ENCODE peak calls at places on chromosomes 5 and 9, in ten cellular contexts. Y, G, Z, L, N, E, A, D, H and Q are unnamed samples.

GRCh38 chr5:33810491-33811120 is 81.2 kb downstream of the ADAMTS12 start:
- DNase-seq in A (peak; percentile 85), Y (peak; percentile 70), H (no peak), Z (no peak), E (no peak), G (no peak), N (no peak), L (peak; percentile 71), D (no peak), Q (peak; percentile 47)

GRCh38 chr5:101716941-101717340 is 579.1 kb downstream of the SLCO4C1 start:
- DNase-seq in H (no peak), E (no peak), Y (no peak), D (no peak), G (no peak), N (no peak), L (no peak), A (no peak), Z (no peak), Q (no peak)

GRCh38 chr5:83145241-83145640 is 67.9 kb downstream of the XRCC4 start:
- DNase-seq in H (no peak), E (no peak), G (no peak), A (peak; percentile 26), L (no peak), N (no peak), Z (no peak), D (no peak), Y (peak; percentile 5), Q (no peak)

GRCh38 chr5:180209137-180209581 is at the start of gene RASGEF1C:
- DNase-seq in D (peak; percentile 76), Z (peak; percentile 71), G (no peak), N (peak; percentile 43), Y (peak; percentile 70), H (no peak), L (peak; percentile 76), A (peak; percentile 51), E (no peak), Q (peak; percentile 46)

GRCh38 chr5:29701600-29701999 is 1491.9 kb upstream of the CDH6 start:
- DNase-seq in H (no peak), N (no peak), L (no peak), E (no peak), Y (no peak), Z (no peak), D (no peak), G (no peak), A (no peak), Q (no peak)

GRCh38 chr5:6525910-6526309 is 77.3 kb downstream of the UBE2QL1 start:
- DNase-seq in Y (peak; percentile 1), E (no peak), N (no peak), L (peak; percentile 11), A (no peak), G (peak; percentile 74), D (peak; percentile 52), H (no peak), Z (no peak), Q (peak; percentile 9)

GRCh38 chr9:2227468-2227867 is 212.3 kb downstream of the SMARCA2 start:
- DNase-seq in D (no peak), H (no peak), E (no peak), N (no peak), Z (no peak), G (no peak), L (peak; percentile 86), Y (peak; percentile 76), A (peak; percentile 31), Q (peak; percentile 77)

GRCh38 chr9:14057347-14058077 is 256.4 kb downstream of the NFIB start:
- DNase-seq in D (no peak), H (no peak), E (no peak), N (no peak), Y (peak; percentile 35), G (no peak), Z (no peak), A (no peak), L (peak; percentile 40), Q (no peak)

DNA sequence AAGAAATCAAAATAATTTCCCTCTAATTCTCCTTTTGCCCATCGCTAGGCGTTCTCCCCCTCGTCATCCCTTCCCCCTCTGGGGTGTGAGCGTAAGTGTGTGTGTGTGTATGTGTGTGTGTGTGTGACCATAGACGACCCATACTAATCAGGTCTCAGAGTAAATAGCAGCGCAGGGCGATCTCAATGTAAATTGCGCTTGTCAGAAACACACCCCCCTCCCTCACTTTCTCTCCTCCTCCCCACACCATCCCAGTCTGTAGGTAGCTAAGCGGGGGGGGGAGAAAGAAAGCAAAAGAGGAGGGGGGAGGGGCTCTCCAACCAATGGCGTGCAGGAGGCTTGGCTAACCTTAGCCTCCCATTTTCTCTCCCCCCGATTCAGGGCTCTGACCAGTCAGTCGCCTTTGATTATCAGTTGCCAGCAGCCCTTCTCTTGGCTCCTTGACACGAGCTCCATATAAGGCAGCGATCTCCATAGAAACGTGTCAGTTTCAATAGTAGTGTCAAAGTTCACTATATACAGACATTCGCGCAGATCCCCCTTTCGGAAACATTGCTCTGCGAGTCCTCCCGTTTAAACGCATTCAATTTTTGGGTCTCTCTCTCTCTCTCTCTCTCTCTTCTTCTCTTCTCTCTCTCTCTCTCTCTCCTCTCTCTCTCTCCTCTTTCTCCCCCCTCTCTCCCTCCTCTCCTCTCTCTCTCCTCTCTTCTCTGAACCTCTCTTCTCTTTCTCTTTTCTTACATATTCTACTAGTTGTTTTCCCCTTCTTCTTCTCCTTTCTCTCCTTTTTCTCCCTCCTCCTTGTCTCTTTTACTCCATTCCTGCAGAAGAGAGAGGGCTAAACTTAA is at the start of gene NR2F1:
- DNase-seq in Y (peak; percentile 100), N (no peak), G (no peak), E (peak; percentile 78), Z (peak; percentile 52), D (peak; percentile 50), H (no peak), L (peak; percentile 100), A (peak; percentile 96), Q (peak; percentile 90)
- H3K4me3 ChIP-seq in Y (peak within 1 kb of the TSS; percentile 86), N (no peak within 1 kb of the TSS), G (peak within 1 kb of the TSS; percentile 66), E (peak within 1 kb of the TSS; percentile 11), Z (peak within 1 kb of the TSS; percentile 59), D (no peak within 1 kb of the TSS), H (peak within 1 kb of the TSS; percentile 91), L (peak within 1 kb of the TSS; percentile 48), A (peak within 1 kb of the TSS; percentile 80), Q (peak within 1 kb of the TSS; percentile 85)

GRCh38 chr5:163459888-163460561 is at the start of gene NUDCD2:
- DNase-seq in A (peak; percentile 98), D (peak; percentile 97), H (peak; percentile 98), Y (peak; percentile 99), N (peak; percentile 94), L (peak; percentile 99), E (peak; percentile 96), Z (peak; percentile 97), G (peak; percentile 99), Q (peak; percentile 98)

GRCh38 chr5:163459465-163459887 is 426 bp downstream of the NUDCD2 start:
- DNase-seq in A (no peak), Z (no peak), Y (no peak), G (no peak), D (no peak), N (no peak), E (no peak), H (no peak), L (no peak), Q (no peak)

GRCh38 chr5:163460562-163461176 is at the start of gene HMMR:
- DNase-seq in E (no peak), N (no peak), G (no peak), A (no peak), L (peak; percentile 32), D (peak; percentile 21), H (no peak), Z (no peak), Y (peak; percentile 35), Q (no peak)

GRCh38 chr5:163456840-163457239 is 3.1 kb downstream of the NUDCD2 start:
- DNase-seq in Y (no peak), H (no peak), N (no peak), L (no peak), Z (no peak), E (no peak), G (no peak), D (no peak), A (no peak), Q (no peak)

DNA sequence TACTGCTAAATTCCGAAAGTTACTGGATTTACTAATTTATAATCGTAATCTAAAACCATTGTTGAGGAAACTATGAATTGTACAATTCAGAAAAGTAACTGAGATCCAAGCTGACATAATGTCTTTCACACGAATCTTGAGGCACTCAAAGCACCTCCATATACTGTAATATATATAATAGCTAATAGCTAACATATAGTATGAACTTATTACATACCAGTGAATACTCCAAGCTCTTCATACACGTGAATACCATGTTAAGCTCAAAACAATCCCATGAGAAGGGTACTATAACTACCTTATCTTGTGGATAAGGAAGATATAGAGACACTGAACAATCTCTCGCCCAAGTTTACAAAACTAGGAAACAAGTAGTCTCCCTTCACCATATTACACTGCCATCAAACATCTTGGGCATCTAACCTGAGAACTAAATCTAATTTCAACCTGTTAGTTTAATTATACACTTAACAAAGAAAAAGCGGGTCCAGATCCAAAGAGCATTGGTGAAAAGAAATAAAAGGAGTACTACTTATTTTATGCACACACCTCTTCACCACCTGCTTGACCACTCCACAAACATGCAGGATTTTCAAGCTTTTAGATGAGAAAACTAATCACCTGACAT is 1.0 kb downstream of the NUDCD2 start:
- DNase-seq in N (no peak), A (no peak), Y (no peak), D (no peak), E (no peak), Z (no peak), H (no peak), L (no peak), G (no peak), Q (no peak)
- TF ChIP-seq CTCF in N (no peak), A (no peak), Y (no peak), D (no peak), E (no peak), Z (no peak), H (no peak), L (no peak), G (no peak), Q (no peak)

DNA sequence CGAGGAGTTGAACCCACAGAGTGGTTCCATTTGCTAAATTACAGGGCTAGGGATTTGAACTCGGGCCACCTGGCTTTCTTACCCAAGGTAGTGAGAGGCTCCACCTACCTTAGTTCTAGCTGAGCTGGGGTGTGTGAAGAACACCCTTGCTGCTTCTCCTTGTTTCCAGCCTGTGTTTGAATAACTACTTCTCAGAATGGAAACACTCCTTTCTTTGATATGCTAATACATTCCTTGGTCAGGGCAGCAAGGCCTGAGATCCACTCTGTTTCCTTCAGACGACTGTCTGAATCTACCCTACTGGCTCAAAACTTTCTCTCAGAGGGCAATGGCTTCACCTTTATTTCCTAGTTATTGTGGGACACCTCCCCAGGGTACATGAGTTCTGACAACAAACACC is 4.2 kb upstream of the ATP6V1G1 start:
- DNase-seq in Z (no peak), E (peak; percentile 44), G (no peak), D (no peak), L (no peak), N (no peak), A (no peak), H (no peak), Y (no peak), Q (no peak)
- H3K4me3 ChIP-seq in Z (no peak overlapping the region), E (no peak overlapping the region), G (no peak overlapping the region), D (no peak overlapping the region), L (no peak overlapping the region), N (no peak overlapping the region), A (no peak overlapping the region), H (no peak overlapping the region), Y (no peak overlapping the region), Q (no peak overlapping the region)

DNA sequence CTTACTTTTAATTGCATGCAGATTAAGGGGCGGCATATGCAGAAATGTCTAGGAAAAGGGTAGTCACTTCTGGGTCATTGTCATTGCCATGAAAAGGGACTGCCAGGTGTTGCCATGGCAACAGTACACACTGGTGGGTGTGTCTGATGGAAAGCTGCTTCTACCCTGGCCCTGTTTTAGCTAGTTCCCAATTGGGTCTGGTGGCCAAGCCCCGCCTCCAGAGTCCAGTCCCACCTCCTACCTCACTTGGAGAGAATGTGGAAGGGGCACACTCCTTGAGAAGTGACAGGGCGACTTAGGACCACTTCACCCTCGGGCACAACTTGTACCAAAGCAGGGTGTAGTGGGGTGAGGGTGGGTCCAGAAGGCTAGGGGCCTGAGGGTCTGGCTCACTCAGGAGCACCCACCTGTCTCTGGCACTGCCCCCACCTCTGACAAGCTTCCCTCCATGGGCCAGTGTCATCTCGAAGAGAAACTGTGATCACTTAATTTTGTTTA is 77.1 kb upstream of the OLFM1 start:
- DNase-seq in E (no peak), Z (no peak), N (no peak), H (no peak), Y (no peak), G (no peak), L (no peak), A (no peak), D (peak; percentile 10), Q (no peak)
- TF ChIP-seq CTCF in E (no peak), Z (no peak), N (no peak), H (no peak), Y (no peak), G (no peak), L (no peak), A (no peak), D (no peak), Q (no peak)